ENCODE peak calls at places on chromosomes 11 and 22, in four cellular contexts. One of them, this sample, is unnamed.

GRCh38 chr11:70671083-70671482 is 272.8 kb downstream of the CTTN start:
- DNase-seq in endothelial cell of umbilical vein: no peak
- DNase-seq in HepG2: no peak
- DNase-seq in K562: peak; percentile 21
- DNase-seq in this sample: no peak

GRCh38 chr11:304915-305833 is 2.4 kb upstream of the IFITM2 start:
- DNase-seq in endothelial cell of umbilical vein: peak; percentile 78
- DNase-seq in HepG2: peak; percentile 61
- DNase-seq in K562: peak; percentile 78
- DNase-seq in this sample: no peak

GRCh38 chr22:30335236-30335635 is 8.5 kb upstream of the TBC1D10A start:
- DNase-seq in endothelial cell of umbilical vein: no peak
- DNase-seq in HepG2: no peak
- DNase-seq in K562: no peak
- DNase-seq in this sample: no peak

GRCh38 chr11:114291381-114291780 is 4.8 kb upstream of the NNMT start:
- DNase-seq in endothelial cell of umbilical vein: peak; percentile 53
- DNase-seq in HepG2: no peak
- DNase-seq in K562: no peak
- DNase-seq in this sample: no peak

GRCh38 chr11:11588890-11589289 is 32.9 kb downstream of the GALNT18 start:
- DNase-seq in endothelial cell of umbilical vein: no peak
- DNase-seq in HepG2: no peak
- DNase-seq in K562: no peak
- DNase-seq in this sample: peak; percentile 34

GRCh38 chr22:43100223-43100622 is 10.3 kb upstream of the BIK start:
- DNase-seq in endothelial cell of umbilical vein: no peak
- DNase-seq in HepG2: peak; percentile 51
- DNase-seq in K562: peak; percentile 25
- DNase-seq in this sample: no peak

GRCh38 chr11:34160049-34160721 is 54.8 kb downstream of the NAT10 start:
- DNase-seq in endothelial cell of umbilical vein: no peak
- DNase-seq in HepG2: no peak
- DNase-seq in K562: no peak
- DNase-seq in this sample: no peak

GRCh38 chr11:67248653-67249052 is 17.6 kb upstream of the GRK2 start:
- DNase-seq in endothelial cell of umbilical vein: no peak
- DNase-seq in HepG2: peak; percentile 40
- DNase-seq in K562: no peak
- DNase-seq in this sample: no peak

GRCh38 chr22:20021196-20022181 is 579 bp downstream of the TANGO2 start:
- DNase-seq in endothelial cell of umbilical vein: peak; percentile 42
- DNase-seq in HepG2: peak; percentile 49
- DNase-seq in K562: peak; percentile 92
- DNase-seq in this sample: peak; percentile 54
- TF ChIP-seq JUN in endothelial cell of umbilical vein: no peak
- TF ChIP-seq JUN in HepG2: no peak
- TF ChIP-seq JUN in K562: peak; percentile 29
- TF ChIP-seq JUN in this sample: no peak

GRCh38 chr11:121235057-121235456 is 57.5 kb upstream of the SC5D start:
- DNase-seq in endothelial cell of umbilical vein: no peak
- DNase-seq in HepG2: no peak
- DNase-seq in K562: no peak
- DNase-seq in this sample: no peak
- TF ChIP-seq POLR2AphosphoS5 in endothelial cell of umbilical vein: no peak
- TF ChIP-seq POLR2AphosphoS5 in HepG2: no peak
- TF ChIP-seq POLR2AphosphoS5 in K562: no peak
- TF ChIP-seq POLR2AphosphoS5 in this sample: no peak

DNA sequence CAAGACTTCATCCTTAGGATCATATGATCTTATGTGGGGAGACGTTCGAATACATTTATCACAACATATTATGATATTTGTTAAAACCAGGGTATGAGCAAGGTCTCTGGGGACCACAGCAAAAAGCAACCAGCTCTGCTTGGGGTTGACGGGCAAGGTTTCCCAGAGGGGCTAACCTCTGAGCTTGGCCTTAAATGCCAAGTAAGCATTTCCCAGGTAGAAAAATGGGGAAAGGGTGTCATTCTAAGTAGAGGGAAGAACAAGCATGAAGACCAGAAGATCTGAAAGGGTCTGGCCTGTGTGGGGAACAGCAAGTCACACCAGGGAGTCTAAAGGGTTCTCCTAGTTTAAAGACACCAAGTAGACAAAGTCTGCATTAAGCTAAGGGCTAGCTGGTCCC is 24.1 kb downstream of the CLMP start:
- DNase-seq in endothelial cell of umbilical vein: no peak
- DNase-seq in HepG2: no peak
- DNase-seq in K562: no peak
- DNase-seq in this sample: no peak
- TF ChIP-seq JUN in endothelial cell of umbilical vein: no peak
- TF ChIP-seq JUN in HepG2: no peak
- TF ChIP-seq JUN in K562: no peak
- TF ChIP-seq JUN in this sample: no peak

GRCh38 chr11:59668188-59668949 is 468 bp downstream of the PATL1 start:
- DNase-seq in endothelial cell of umbilical vein: peak; percentile 46
- DNase-seq in HepG2: peak; percentile 53
- DNase-seq in K562: peak; percentile 79
- DNase-seq in this sample: peak; percentile 36
- TF ChIP-seq POLR2AphosphoS5 in endothelial cell of umbilical vein: no peak
- TF ChIP-seq POLR2AphosphoS5 in HepG2: no peak
- TF ChIP-seq POLR2AphosphoS5 in K562: no peak
- TF ChIP-seq POLR2AphosphoS5 in this sample: no peak

GRCh38 chr11:109865558-109866186 is 227.5 kb upstream of the ZC3H12C start:
- DNase-seq in endothelial cell of umbilical vein: no peak
- DNase-seq in HepG2: no peak
- DNase-seq in K562: no peak
- DNase-seq in this sample: no peak
- TF ChIP-seq JUN in endothelial cell of umbilical vein: no peak
- TF ChIP-seq JUN in HepG2: no peak
- TF ChIP-seq JUN in K562: no peak
- TF ChIP-seq JUN in this sample: no peak

GRCh38 chr11:61603667-61604066 is 22.8 kb upstream of the SYT7 start:
- DNase-seq in endothelial cell of umbilical vein: no peak
- DNase-seq in HepG2: no peak
- DNase-seq in K562: no peak
- DNase-seq in this sample: no peak

GRCh38 chr11:61602775-61603569 is 22.1 kb upstream of the SYT7 start:
- DNase-seq in endothelial cell of umbilical vein: no peak
- DNase-seq in HepG2: no peak
- DNase-seq in K562: peak; percentile 73
- DNase-seq in this sample: no peak

GRCh38 chr11:61598886-61599868 is 18.3 kb upstream of the SYT7 start:
- DNase-seq in endothelial cell of umbilical vein: no peak
- DNase-seq in HepG2: no peak
- DNase-seq in K562: no peak
- DNase-seq in this sample: peak; percentile 69

GRCh38 chr11:61599968-61600710 is 19.3 kb upstream of the SYT7 start:
- DNase-seq in endothelial cell of umbilical vein: no peak
- DNase-seq in HepG2: no peak
- DNase-seq in K562: no peak
- DNase-seq in this sample: no peak

DNA sequence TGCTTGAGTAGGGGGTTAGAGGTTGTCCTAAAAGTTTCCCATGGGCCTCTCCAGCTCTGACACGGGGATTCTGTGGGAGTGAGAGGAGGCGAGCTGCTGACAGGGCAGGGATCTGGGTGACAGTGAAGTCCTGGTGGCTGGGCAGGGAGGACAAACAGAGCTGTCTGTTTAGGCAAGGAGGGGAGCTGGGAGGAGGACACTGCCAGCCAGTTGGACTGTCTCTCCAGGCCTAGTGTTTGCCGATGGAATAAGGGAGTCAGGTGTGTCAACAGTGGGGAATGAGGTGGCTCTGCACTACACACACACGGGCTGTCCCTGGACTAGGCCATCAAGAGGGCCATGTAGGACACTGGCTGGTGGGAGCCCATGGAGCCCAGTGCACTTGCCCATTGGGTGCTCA is 20.6 kb upstream of the SYT7 start:
- DNase-seq in endothelial cell of umbilical vein: no peak
- DNase-seq in HepG2: peak; percentile 88
- DNase-seq in K562: no peak
- DNase-seq in this sample: no peak
- TF ChIP-seq POLR2AphosphoS5 in endothelial cell of umbilical vein: no peak
- TF ChIP-seq POLR2AphosphoS5 in HepG2: no peak
- TF ChIP-seq POLR2AphosphoS5 in K562: no peak
- TF ChIP-seq POLR2AphosphoS5 in this sample: no peak

GRCh38 chr11:2699185-2699530 is 636 bp downstream of the KCNQ1OT1 start:
- DNase-seq in endothelial cell of umbilical vein: peak; percentile 26
- DNase-seq in HepG2: no peak
- DNase-seq in K562: peak; percentile 36
- DNase-seq in this sample: no peak
- TF ChIP-seq JUN in endothelial cell of umbilical vein: no peak
- TF ChIP-seq JUN in HepG2: no peak
- TF ChIP-seq JUN in K562: no peak
- TF ChIP-seq JUN in this sample: no peak

GRCh38 chr11:100793525-100793924 is 106.4 kb downstream of the ARHGAP42 start:
- DNase-seq in endothelial cell of umbilical vein: peak; percentile 31
- DNase-seq in HepG2: no peak
- DNase-seq in K562: no peak
- DNase-seq in this sample: no peak
- TF ChIP-seq POLR2AphosphoS5 in endothelial cell of umbilical vein: no peak
- TF ChIP-seq POLR2AphosphoS5 in HepG2: no peak
- TF ChIP-seq POLR2AphosphoS5 in K562: no peak
- TF ChIP-seq POLR2AphosphoS5 in this sample: no peak

GRCh38 chr11:65445604-65446445 is 23.2 kb downstream of the NEAT1 start:
- DNase-seq in endothelial cell of umbilical vein: peak; percentile 55
- DNase-seq in HepG2: no peak
- DNase-seq in K562: no peak
- DNase-seq in this sample: no peak
- TF ChIP-seq JUN in endothelial cell of umbilical vein: no peak
- TF ChIP-seq JUN in HepG2: no peak
- TF ChIP-seq JUN in K562: no peak
- TF ChIP-seq JUN in this sample: no peak

This sample was measured in H1.